ENCODE peak calls at places on chromosomes 5 and 9, in eight cellular contexts. I is GM18507, P is EH, W is non-pigmented ciliary epithelial cell, R is T-helper 1 cell, B is GM03348, J is HEK293T, T is breast epithelium. G is an unnamed sample.

GRCh38 chr5:94181940-94182339 is 436.5 kb downstream of the KIAA0825 start:
- DNase-seq in W (no peak), J (peak), P (peak), R (no peak), T (no peak), I (no peak), B (no peak), G (peak)

GRCh38 chr5:170748986-170749385 is 34.5 kb upstream of the GABRP start:
- DNase-seq in T (no peak), P (no peak), I (no peak), W (no peak), J (no peak), R (no peak), B (no peak), G (no peak)

GRCh38 chr5:458547-459353 is 15.8 kb downstream of the EXOC3 start:
- DNase-seq in I (no peak), T (peak), P (peak), W (no peak), R (no peak), B (peak), J (no peak), G (peak)

GRCh38 chr9:130542457-130543228 is 36.7 kb upstream of the FUBP3 start:
- DNase-seq in R (no peak), T (no peak), W (no peak), I (no peak), J (no peak), B (no peak), P (no peak), G (no peak)

GRCh38 chr5:106020889-106021288 is 1649.8 kb downstream of the EFNA5 start:
- DNase-seq in W (no peak), J (no peak), I (no peak), P (no peak), B (no peak), R (no peak), T (no peak), G (no peak)

GRCh38 chr5:87850843-87851242 is 417.8 kb downstream of the TMEM161B start:
- DNase-seq in R (no peak), I (no peak), J (no peak), P (no peak), W (no peak), T (no peak), B (no peak), G (no peak)

GRCh38 chr5:124806026-124806856 is 59.8 kb upstream of the ZNF608 start:
- DNase-seq in I (no peak), W (peak), B (no peak), R (no peak), T (peak), P (peak), J (peak), G (peak)

GRCh38 chr5:76000586-76000985 is 82.6 kb upstream of the SV2C start:
- DNase-seq in W (no peak), B (no peak), R (no peak), I (no peak), J (no peak), P (no peak), T (no peak), G (no peak)

GRCh38 chr9:132864691-132865090 is 13.4 kb downstream of the AK8 start:
- DNase-seq in J (no peak), I (no peak), W (no peak), T (no peak), B (no peak), R (no peak), P (no peak), G (no peak)

GRCh38 chr5:147935032-147935431 is 28.7 kb upstream of the C5orf46 start:
- DNase-seq in R (no peak), J (peak), T (no peak), W (peak), B (peak), P (peak), I (no peak), G (peak)

GRCh38 chr9:94783121-94783664 is 56.7 kb downstream of the AOPEP start:
- DNase-seq in R (peak), T (peak), W (no peak), I (no peak), P (peak), J (peak), B (peak), G (peak)

G was measured in HAP-1.